ENCODE peak calls at places on chromosomes 3 and 15, in nine cellular contexts. U is spleen, S is GM23338, C is Panc1, O is GM12891, G is stomach, R is K562, H is HL-60, I is transverse colon. Q is an unnamed sample.

GRCh38 chr3:108940166-108940565 is 13.5 kb downstream of the GUCA1C start:
- DNase-seq in O (no peak), H (no peak), S (no peak), R (no peak), I (no peak), C (no peak), G (no peak), U (no peak), Q (no peak)

GRCh38 chr3:3080309-3080708 is 29.9 kb downstream of the IL5RA start:
- DNase-seq in H (no peak), S (peak; percentile 25), G (no peak), R (no peak), U (no peak), O (no peak), C (no peak), I (no peak), Q (no peak)

GRCh38 chr15:62360286-62360685 is 195.2 kb upstream of the C2CD4B start:
- DNase-seq in R (no peak), U (no peak), C (no peak), H (no peak), S (no peak), O (no peak), I (no peak), G (no peak), Q (no peak)

GRCh38 chr15:67862771-67863441 is 23.1 kb upstream of the RNU6-1 start:
- DNase-seq in S (no peak), G (no peak), H (no peak), R (no peak), U (no peak), O (no peak), C (no peak), I (no peak), Q (no peak)

GRCh38 chr15:57376695-57377477 is 581 bp downstream of the CGNL1 start:
- DNase-seq in R (no peak), H (no peak), I (no peak), G (no peak), S (peak; percentile 75), O (no peak), C (no peak), U (no peak), Q (no peak)

GRCh38 chr15:88894819-88895767 is at the start of gene HAPLN3:
- DNase-seq in H (no peak), R (peak; percentile 57), U (no peak), C (no peak), O (peak; percentile 60), S (peak; percentile 83), G (peak; percentile 49), I (peak; percentile 46), Q (no peak)

GRCh38 chr3:42572278-42572677 is 9.5 kb downstream of the SEC22C start:
- DNase-seq in O (no peak), I (peak; percentile 30), C (no peak), U (no peak), H (no peak), S (peak; percentile 91), R (peak; percentile 74), G (no peak), Q (peak; percentile 41)

GRCh38 chr15:83999396-84000120 is 236.0 kb upstream of the GOLGA6L4 start:
- DNase-seq in I (no peak), S (no peak), C (no peak), R (no peak), O (no peak), U (no peak), G (no peak), H (no peak), Q (no peak)

GRCh38 chr15:83561661-83562060 is 92.3 kb upstream of the ADAMTSL3 start:
- DNase-seq in U (no peak), O (no peak), I (no peak), G (no peak), H (no peak), R (no peak), C (no peak), S (no peak), Q (no peak)

GRCh38 chr3:132805071-132805470 is 82.9 kb upstream of the NPHP3 start:
- DNase-seq in H (no peak), S (no peak), R (no peak), C (no peak), U (no peak), I (no peak), O (no peak), G (no peak), Q (no peak)

DNA sequence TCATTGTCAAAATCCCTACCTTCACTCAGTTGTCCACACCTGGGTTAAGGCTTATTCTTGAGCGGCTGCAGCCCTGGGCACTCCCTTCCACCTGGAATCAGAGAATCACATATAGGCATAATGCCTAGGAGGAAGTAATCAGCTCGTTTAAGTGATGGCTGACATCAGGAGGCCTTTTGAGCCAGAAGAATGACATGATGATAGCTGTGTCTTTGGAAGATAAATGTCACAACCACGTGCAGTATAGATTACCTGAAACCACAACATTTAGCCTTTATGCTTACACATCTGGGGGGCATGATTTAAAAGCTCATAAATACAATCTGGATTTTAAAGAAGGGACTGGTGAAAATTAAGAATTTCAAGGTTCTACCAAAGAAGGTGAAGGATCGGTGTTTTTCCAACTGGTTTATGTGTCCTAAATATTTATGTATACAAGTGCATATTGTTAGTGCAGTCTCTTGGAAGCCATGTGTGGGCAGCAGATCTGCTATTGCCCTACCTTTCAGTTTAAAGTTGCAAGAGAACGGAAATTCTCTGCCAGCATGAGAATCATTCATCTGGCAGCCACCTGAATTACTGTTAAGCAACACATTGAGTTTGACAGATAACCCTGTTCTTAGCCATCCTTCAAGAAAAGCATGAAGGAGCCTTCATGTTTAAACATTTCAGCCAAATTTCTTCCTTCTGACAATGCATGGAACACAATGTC is 163.4 kb upstream of the NR2E3 start:
- DNase-seq in C (no peak), R (no peak), H (no peak), O (no peak), U (no peak), S (no peak), G (no peak), I (no peak), Q (no peak)
- TF ChIP-seq POLR2AphosphoS5 in C (no peak), R (no peak), H (no peak), O (no peak), U (no peak), S (no peak), G (no peak), I (no peak), Q (no peak)

GRCh38 chr3:58200846-58201355 is 9.9 kb downstream of the DNASE1L3 start:
- DNase-seq in U (no peak), C (no peak), R (no peak), I (no peak), H (no peak), G (no peak), S (no peak), O (no peak), Q (no peak)
- TF ChIP-seq POLR2AphosphoS5 in U (no peak), C (no peak), R (no peak), I (no peak), H (no peak), G (no peak), S (no peak), O (no peak), Q (no peak)

GRCh38 chr3:159852821-159853505 is 135.7 kb upstream of the IL12A start:
- DNase-seq in R (no peak), U (peak; percentile 81), S (peak; percentile 60), I (no peak), H (no peak), G (no peak), O (no peak), C (no peak), Q (no peak)
- TF ChIP-seq POLR2AphosphoS5 in R (no peak), U (peak; percentile 68), S (no peak), I (no peak), H (no peak), G (peak; percentile 19), O (no peak), C (no peak), Q (no peak)

DNA sequence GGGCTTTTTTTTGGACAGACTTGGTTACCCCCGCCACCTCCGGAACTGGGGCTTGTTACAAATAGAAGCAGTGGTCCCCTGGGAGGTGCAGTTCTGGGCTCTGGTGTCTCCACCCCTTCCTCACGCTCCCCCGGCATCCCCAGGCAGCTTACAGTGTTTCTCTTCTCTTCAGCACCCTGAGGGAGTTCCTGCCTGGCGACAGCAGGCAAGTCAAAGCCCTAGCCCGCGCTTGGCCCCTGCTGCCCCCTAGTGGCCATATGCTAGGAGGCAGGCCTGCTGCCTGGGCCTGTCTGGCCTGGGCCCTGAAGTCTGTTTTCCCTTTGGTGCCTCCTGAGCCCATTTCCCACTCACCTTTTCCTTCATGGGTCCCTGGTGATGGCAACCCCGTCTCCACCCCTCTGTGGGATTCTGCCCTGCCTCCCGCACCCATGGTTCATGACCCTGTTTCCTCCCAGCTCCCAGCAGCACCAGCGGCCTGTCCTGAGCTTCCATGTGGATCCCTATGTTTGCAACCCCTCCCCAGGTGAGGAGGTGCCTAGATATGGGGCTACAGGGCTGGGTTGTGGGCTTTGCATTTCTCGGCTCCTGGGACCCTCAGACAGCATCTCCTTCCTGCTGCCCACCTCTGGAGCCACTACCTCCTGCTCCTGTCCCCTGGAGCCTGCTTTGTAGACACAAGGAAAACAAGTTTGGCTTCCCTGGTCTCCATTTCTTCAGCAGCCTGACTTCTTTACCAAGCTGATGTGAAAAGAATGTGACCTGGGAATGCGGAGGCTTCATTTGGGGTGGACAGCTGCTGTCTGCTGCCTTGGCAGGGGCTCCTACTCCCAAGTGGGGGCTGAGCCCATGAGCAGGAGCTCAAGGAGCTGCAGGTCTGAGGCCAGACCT is 2.2 kb downstream of the SNX22 start:
- DNase-seq in G (peak; percentile 94), R (peak; percentile 89), H (peak; percentile 77), O (peak; percentile 90), S (peak; percentile 91), U (peak; percentile 99), I (peak; percentile 92), C (peak; percentile 72), Q (peak; percentile 57)
- TF ChIP-seq POLR2AphosphoS5 in G (peak; percentile 38), R (no peak), H (peak; percentile 24), O (peak; percentile 76), S (peak; percentile 64), U (peak; percentile 91), I (no peak), C (peak; percentile 87), Q (peak; percentile 61)